ENCODE peak calls at places on chromosome 6, in four cellular contexts. L, F, Q and S are unnamed samples. For H3K4me1, the result is how much of the 10 kb centered on the place peaks cover.

GRCh38 chr6:52009736-52010135 is 77.7 kb downstream of the PKHD1 start:
- DNase-seq in L (no peak), F (no peak), Q (no peak), S (no peak)

GRCh38 chr6:5782783-5783567 is 223.8 kb downstream of the NRN1 start:
- DNase-seq in F (no peak), L (no peak), Q (no peak), S (no peak)

GRCh38 chr6:34475167-34476047 is 9.5 kb downstream of the PACSIN1 start:
- DNase-seq in F (no peak), Q (no peak), L (no peak), S (no peak)

GRCh38 chr6:146297815-146298214 is 245.8 kb upstream of the RAB32 start:
- DNase-seq in L (no peak), F (no peak), Q (no peak), S (no peak)

GRCh38 chr6:73079611-73079955 is 145.7 kb downstream of the KHDC1L start:
- DNase-seq in F (no peak), L (no peak), Q (peak), S (no peak)

GRCh38 chr6:125421853-125422252 is 120.1 kb upstream of the HDDC2 start:
- DNase-seq in L (peak), Q (peak), F (no peak), S (peak)

GRCh38 chr6:93678841-93679454 is 259.6 kb upstream of the EPHA7 start:
- DNase-seq in L (no peak), F (no peak), Q (no peak), S (no peak)

GRCh38 chr6:139080255-139080920 is 51.8 kb downstream of the ABRACL start:
- DNase-seq in F (no peak), L (no peak), Q (no peak), S (no peak)

GRCh38 chr6:34556031-34556471 is at the start of gene SPDEF:
- DNase-seq in F (no peak), L (no peak), Q (peak), S (no peak)

GRCh38 chr6:18823782-18824386 is 436.7 kb downstream of the RNF144B start:
- DNase-seq in L (peak), Q (peak), F (no peak), S (peak)

GRCh38 chr6:46323312-46323965 is 152.7 kb upstream of the ENPP5 start:
- DNase-seq in Q (no peak), F (no peak), L (peak), S (no peak)

GRCh38 chr6:148526145-148526544 is 183.5 kb downstream of the SASH1 start:
- DNase-seq in L (no peak), F (no peak), Q (no peak), S (no peak)

GRCh38 chr6:83920017-83920416 is 60.5 kb downstream of the CYB5R4 start:
- DNase-seq in F (no peak), Q (no peak), L (no peak), S (no peak)

GRCh38 chr6:85465762-85466161 is 15.9 kb downstream of the NT5E start:
- DNase-seq in Q (no peak), L (no peak), F (no peak), S (no peak)

GRCh38 chr6:25473447-25473846 is 178.6 kb upstream of the SCGN start:
- DNase-seq in L (no peak), F (no peak), Q (no peak), S (no peak)

GRCh38 chr6:44527191-44527960 is 139.9 kb downstream of the CDC5L start:
- DNase-seq in L (no peak), F (no peak), Q (no peak), S (no peak)

GRCh38 chr6:12068899-12069557 is 56.9 kb downstream of the HIVEP1 start:
- DNase-seq in F (no peak), L (no peak), Q (peak), S (no peak)

GRCh38 chr6:4281341-4282293 is 146.2 kb upstream of the ECI2 start:
- DNase-seq in L (peak), F (peak), Q (no peak), S (peak)

GRCh38 chr6:139402935-139403386 is 28.5 kb upstream of the CITED2 start:
- DNase-seq in F (no peak), Q (no peak), L (peak), S (no peak)

GRCh38 chr6:149468179-149468578 is 16.6 kb downstream of the ZC3H12D start:
- DNase-seq in F (peak), L (no peak), Q (no peak), S (no peak)

GRCh38 chr6:80932364-80932763 is 820.1 kb downstream of the TENT5A start:
- DNase-seq in Q (no peak), L (no peak), F (no peak), S (no peak)

GRCh38 chr6:87700351-87700728 is 1.7 kb downstream of the AKIRIN2 start:
- DNase-seq in L (no peak), F (no peak), Q (no peak), S (no peak)

GRCh38 chr6:12014027-12014872 is 2.1 kb downstream of the HIVEP1 start:
- DNase-seq in Q (peak), L (peak), F (no peak), S (no peak)

GRCh38 chr6:121436966-121437756 is 1.7 kb downstream of the GJA1 start:
- DNase-seq in F (no peak), L (peak), Q (peak), S (peak)

GRCh38 chr6:29509239-29509638 is 21.5 kb upstream of the MAS1L start:
- DNase-seq in Q (no peak), F (no peak), L (no peak), S (no peak)

GRCh38 chr6:37210313-37210898 is 40.5 kb downstream of the PIM1 start:
- DNase-seq in L (peak), F (peak), Q (peak), S (peak)

GRCh38 chr6:43570876-43571441 is 4.9 kb downstream of the XPO5 start:
- DNase-seq in L (no peak), F (no peak), Q (no peak), S (peak)

DNA sequence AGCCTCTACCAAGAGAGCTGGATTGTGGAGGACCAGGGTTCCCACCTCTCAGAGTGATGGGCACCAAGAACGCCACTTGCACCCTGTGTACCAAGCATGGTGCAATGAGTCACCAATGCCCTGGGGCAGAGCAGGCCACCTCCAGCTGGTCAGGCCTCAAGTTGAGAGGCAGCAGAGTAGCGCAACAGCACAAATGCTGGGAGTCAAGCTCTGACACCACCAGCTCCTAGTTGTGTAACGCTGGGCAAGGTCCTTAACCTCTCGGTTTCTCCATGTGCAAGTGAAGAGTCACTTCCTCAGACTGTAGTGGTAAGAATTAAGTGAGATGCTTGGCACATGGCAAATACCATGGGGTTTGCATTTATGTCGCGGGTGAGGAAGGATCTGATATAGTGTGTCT is 25.6 kb downstream of the GFOD1 start:
- DNase-seq in L (peak), F (no peak), Q (no peak), S (no peak)
- TF ChIP-seq POLR2A in L (no peak), F (no peak), Q (no peak), S (no peak)

GRCh38 chr6:16764188-16764950 is 3.1 kb upstream of the ATXN1 start:
- DNase-seq in F (no peak), Q (peak), L (no peak), S (no peak)
- H3K4me3 ChIP-seq in F (no peak), Q (no peak), L (no peak), S (no peak)

GRCh38 chr6:118708736-118709135 is 57.3 kb upstream of the CEP85L start:
- DNase-seq in L (no peak), Q (peak), F (no peak), S (no peak)
- H3K4me1 ChIP-seq in L (under half), Q (under half), F (under half), S (under half)

DNA sequence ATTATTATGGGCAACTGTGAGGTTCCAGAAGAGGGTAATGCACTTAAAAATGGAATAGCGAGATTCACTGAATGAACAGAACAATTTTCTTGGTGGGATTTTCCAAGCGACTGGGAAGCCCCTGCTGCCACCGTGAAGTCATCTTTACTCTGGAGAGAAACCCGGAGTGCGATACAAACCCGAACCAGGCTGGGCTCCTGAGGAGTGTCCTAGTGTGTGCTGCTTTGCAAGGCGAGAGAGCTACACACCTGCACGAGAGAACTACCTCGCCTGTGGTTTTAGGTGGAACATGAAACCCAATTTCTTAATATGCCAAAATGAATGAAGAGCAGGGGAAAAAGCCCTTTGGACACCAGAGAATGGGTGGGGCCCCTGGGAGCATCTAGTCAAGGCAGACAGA is 33.5 kb upstream of the DACT2 start:
- DNase-seq in L (no peak), F (no peak), Q (no peak), S (no peak)
- TF ChIP-seq POLR2A in L (no peak), F (no peak), Q (no peak), S (no peak)